ENCODE peak calls at places on chromosomes 5 and 9, in seven cellular contexts. U is OCI-LY7; A is stomach; V is psoas muscle; Z is pancreas; L is cardiac muscle cell; G is CD4-positive, alpha-beta T cell. B is an unnamed sample.

GRCh38 chr5:125700380-125700856 is 722.8 kb upstream of the GRAMD2B start:
- DNase-seq in U (no peak), A (no peak), V (no peak), Z (no peak), L (peak; percentile 11), G (no peak), B (no peak)

GRCh38 chr9:129624168-129624759 is 1.7 kb upstream of the NTMT1 start:
- DNase-seq in U (peak; percentile 77), A (peak; percentile 68), V (peak; percentile 57), Z (peak; percentile 84), L (peak; percentile 76), G (peak; percentile 64), B (no peak)

GRCh38 chr9:93645921-93646639 is 69.7 kb downstream of the PHF2 start:
- DNase-seq in U (no peak), A (no peak), V (no peak), Z (peak; percentile 35), L (no peak), G (no peak), B (no peak)

GRCh38 chr5:143479394-143479793 is 75.9 kb upstream of the NR3C1 start:
- DNase-seq in U (no peak), A (no peak), V (no peak), Z (no peak), L (no peak), G (no peak), B (no peak)

GRCh38 chr9:131744171-131744714 is 4.4 kb upstream of the RAPGEF1 start:
- DNase-seq in U (peak; percentile 79), A (peak; percentile 75), V (no peak), Z (no peak), L (no peak), G (peak; percentile 36), B (peak; percentile 44)

GRCh38 chr9:20903214-20903613 is 128.2 kb downstream of the HACD4 start:
- DNase-seq in U (no peak), A (no peak), V (no peak), Z (no peak), L (no peak), G (no peak), B (no peak)

GRCh38 chr9:22529426-22530199 is 83.0 kb downstream of the DMRTA1 start:
- DNase-seq in U (no peak), A (no peak), V (no peak), Z (no peak), L (no peak), G (no peak), B (no peak)

GRCh38 chr9:89610391-89610925 is 5.6 kb downstream of the GADD45G start:
- DNase-seq in U (no peak), A (no peak), V (no peak), Z (no peak), L (no peak), G (no peak), B (no peak)

GRCh38 chr9:95552814-95553546 is 36.2 kb upstream of the PTCH1 start:
- DNase-seq in U (no peak), A (no peak), V (peak; percentile 51), Z (no peak), L (no peak), G (peak; percentile 33), B (no peak)

GRCh38 chr5:140833993-140834392 is at the start of gene PCDHA7:
- DNase-seq in U (no peak), A (no peak), V (no peak), Z (no peak), L (no peak), G (no peak), B (no peak)

GRCh38 chr9:11722957-11723356 is 970.2 kb upstream of the TYRP1 start:
- DNase-seq in U (no peak), A (no peak), V (no peak), Z (no peak), L (no peak), G (no peak), B (no peak)

GRCh38 chr5:73867344-73868335 is 241.6 kb downstream of the ARHGEF28 start:
- DNase-seq in U (no peak), A (no peak), V (no peak), Z (no peak), L (no peak), G (no peak), B (peak; percentile 48)

GRCh38 chr5:113202904-113203716 is 226.5 kb downstream of the DCP2 start:
- DNase-seq in U (no peak), A (peak; percentile 67), V (peak; percentile 53), Z (peak; percentile 57), L (peak; percentile 84), G (no peak), B (no peak)

GRCh38 chr5:34499001-34499734 is 157.0 kb upstream of the RAI14 start:
- DNase-seq in U (no peak), A (no peak), V (no peak), Z (no peak), L (no peak), G (no peak), B (no peak)

GRCh38 chr9:136047076-136047774 is 47.9 kb downstream of the NACC2 start:
- DNase-seq in U (no peak), A (peak; percentile 17), V (no peak), Z (peak; percentile 24), L (no peak), G (no peak), B (no peak)

GRCh38 chr9:85431396-85432102 is 310.2 kb downstream of the AGTPBP1 start:
- DNase-seq in U (no peak), A (no peak), V (no peak), Z (no peak), L (no peak), G (no peak), B (no peak)

GRCh38 chr5:1380011-1380817 is 35.3 kb upstream of the CLPTM1L start:
- DNase-seq in U (no peak), A (peak; percentile 63), V (peak; percentile 52), Z (peak; percentile 84), L (peak; percentile 77), G (peak; percentile 62), B (peak; percentile 85)

GRCh38 chr5:56088967-56089829 is 94.4 kb upstream of the IL6ST start:
- DNase-seq in U (no peak), A (no peak), V (no peak), Z (no peak), L (no peak), G (no peak), B (no peak)

GRCh38 chr9:129500166-129500862 is 120.6 kb downstream of the C9orf50 start:
- DNase-seq in U (no peak), A (no peak), V (no peak), Z (peak; percentile 57), L (no peak), G (no peak), B (no peak)

GRCh38 chr5:170509323-170509660 is 5.5 kb downstream of the KCNIP1 start:
- DNase-seq in U (no peak), A (no peak), V (no peak), Z (no peak), L (no peak), G (no peak), B (no peak)

GRCh38 chr5:144368556-144368955 is 197.9 kb downstream of the KCTD16 start:
- DNase-seq in U (no peak), A (no peak), V (no peak), Z (no peak), L (peak; percentile 5), G (no peak), B (no peak)

GRCh38 chr9:108103294-108103693 is 613.7 kb upstream of the KLF4 start:
- DNase-seq in U (no peak), A (no peak), V (no peak), Z (no peak), L (no peak), G (no peak), B (no peak)

GRCh38 chr5:170627271-170627670 is 123.5 kb downstream of the KCNIP1 start:
- DNase-seq in U (no peak), A (no peak), V (no peak), Z (no peak), L (no peak), G (no peak), B (no peak)

DNA sequence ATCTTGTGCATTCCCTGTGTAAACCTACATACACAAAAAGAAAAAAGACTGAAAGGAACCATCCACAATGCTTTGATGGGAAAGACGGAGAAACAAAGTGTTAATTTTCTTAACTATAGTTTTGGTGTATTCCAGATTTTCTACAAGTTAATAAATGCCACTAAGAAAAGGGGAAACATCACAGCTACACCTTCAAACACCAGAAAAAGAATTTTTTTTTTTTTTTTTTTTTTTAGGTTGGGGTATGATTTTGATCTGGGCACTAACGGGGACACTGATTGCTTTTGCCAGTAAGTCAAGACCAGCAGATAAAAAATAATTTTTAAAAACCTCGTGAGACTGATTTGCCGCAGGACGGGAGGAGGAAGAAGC is 334 bp upstream of the THG1L start:
- DNase-seq in U (no peak), A (no peak), V (no peak), Z (no peak), L (no peak), G (no peak), B (no peak)
- H3K27ac ChIP-seq in U (peak overlapping the region; percentile 88), A (peak overlapping the region; percentile 96), V (peak overlapping the region; percentile 90), Z (peak overlapping the region; percentile 85), L (peak overlapping the region; percentile 85), G (peak overlapping the region; percentile 79), B (peak overlapping the region; percentile 87)

DNA sequence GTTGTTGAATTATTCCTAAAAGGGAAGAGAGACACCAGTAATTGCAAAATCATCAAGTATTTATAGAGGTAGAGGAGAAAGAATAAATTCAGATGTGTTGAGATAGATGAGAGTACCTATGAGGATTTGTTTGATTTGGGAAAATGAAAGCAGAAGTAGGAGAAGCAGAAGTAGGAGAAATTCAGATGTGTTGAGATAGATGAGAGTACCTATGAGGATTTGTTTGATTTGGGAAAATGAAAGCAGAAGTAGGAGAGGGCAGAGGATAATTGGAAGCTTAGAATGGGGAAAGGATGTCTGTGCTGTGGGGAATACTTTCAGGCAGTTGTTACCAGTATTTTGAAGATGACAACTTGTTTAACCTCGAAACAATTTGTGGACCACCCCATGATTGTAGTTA is 35.1 kb upstream of the ZCCHC7 start:
- DNase-seq in U (no peak), A (no peak), V (no peak), Z (no peak), L (no peak), G (no peak), B (no peak)
- H3K27ac ChIP-seq in U (peak overlapping the region; percentile 70), A (no peak overlapping the region), V (no peak overlapping the region), Z (no peak overlapping the region), L (no peak overlapping the region), G (no peak overlapping the region), B (no peak overlapping the region)

GRCh38 chr9:90998573-90998972 is 197.0 kb downstream of the SYK start:
- DNase-seq in U (no peak), A (no peak), V (no peak), Z (no peak), L (peak; percentile 18), G (no peak), B (no peak)
- H3K27ac ChIP-seq in U (no peak overlapping the region), A (no peak overlapping the region), V (no peak overlapping the region), Z (no peak overlapping the region), L (no peak overlapping the region), G (no peak overlapping the region), B (no peak overlapping the region)

DNA sequence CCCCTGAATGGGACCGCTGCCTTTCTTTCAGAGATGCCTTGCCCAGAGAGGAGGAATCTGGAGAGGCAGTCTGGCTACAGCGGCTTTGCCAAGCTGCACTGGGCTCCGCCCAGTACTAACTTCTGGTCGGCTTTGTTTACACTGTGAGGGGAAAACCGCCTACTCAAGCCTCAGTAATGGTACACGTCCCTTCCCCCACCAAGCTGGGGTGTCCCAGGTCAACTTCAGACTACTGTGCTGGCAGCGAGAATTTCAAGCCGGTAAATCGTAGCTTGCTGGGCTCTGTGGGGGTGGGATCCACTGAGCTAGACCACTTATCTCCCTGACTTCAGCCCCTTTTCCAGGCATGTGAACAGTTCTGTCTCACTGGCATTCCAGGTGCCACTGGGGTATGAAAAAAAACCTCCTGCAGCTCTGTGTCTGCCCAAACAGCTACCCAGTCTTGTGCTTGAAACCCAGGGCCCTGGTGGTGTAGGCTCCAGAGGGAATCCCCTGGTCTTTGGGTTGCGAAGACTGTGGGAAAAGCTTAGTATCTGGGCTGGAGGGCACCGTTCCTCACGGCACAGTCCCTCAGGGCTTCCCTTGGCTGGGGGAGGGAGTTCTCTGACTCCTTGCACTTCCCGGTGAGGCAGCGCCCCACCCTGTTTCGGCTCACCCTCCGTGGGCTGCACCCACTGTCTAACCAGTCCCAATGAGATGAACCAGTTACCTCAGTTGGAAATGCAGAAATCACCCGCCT is 171.2 kb downstream of the CWC27 start:
- DNase-seq in U (no peak), A (peak; percentile 64), V (no peak), Z (no peak), L (no peak), G (no peak), B (peak; percentile 60)
- H3K27ac ChIP-seq in U (no peak overlapping the region), A (peak overlapping the region; percentile 56), V (no peak overlapping the region), Z (no peak overlapping the region), L (no peak overlapping the region), G (no peak overlapping the region), B (no peak overlapping the region)

B was measured in lower lobe of right lung.